ENCODE peak calls at places on chromosome 21, in five cellular contexts. T, B, F, D and A are unnamed samples.

GRCh38 chr21:21463456-21463855 is 465.2 kb downstream of the NCAM2 start:
- DNase-seq in T (no peak), B (no peak), F (no peak), D (no peak), A (no peak)

GRCh38 chr21:42505090-42505726 is 8.4 kb upstream of the SLC37A1 start:
- DNase-seq in T (no peak), B (no peak), F (no peak), D (no peak), A (no peak)

GRCh38 chr21:37128069-37128468 is 55.0 kb downstream of the TTC3 start:
- DNase-seq in T (no peak), B (no peak), F (no peak), D (no peak), A (no peak)

GRCh38 chr21:37904879-37905278 is 11.4 kb downstream of the KCNJ6 start:
- DNase-seq in T (no peak), B (no peak), F (no peak), D (no peak), A (no peak)

GRCh38 chr21:46111857-46112730 is 14.2 kb downstream of the COL6A2 start:
- DNase-seq in T (no peak), B (no peak), F (no peak), D (peak), A (peak)

GRCh38 chr21:17105972-17106371 is 406.9 kb upstream of the CXADR start:
- DNase-seq in T (no peak), B (no peak), F (no peak), D (no peak), A (no peak)

GRCh38 chr21:40466893-40467483 is 380.0 kb downstream of the DSCAM start:
- DNase-seq in T (no peak), B (no peak), F (no peak), D (no peak), A (peak)

GRCh38 chr21:45911806-45912325 is 69.7 kb upstream of the COL6A1 start:
- DNase-seq in T (no peak), B (no peak), F (no peak), D (no peak), A (no peak)

GRCh38 chr21:33388188-33388587 is 15.0 kb upstream of the IFNGR2 start:
- DNase-seq in T (no peak), B (no peak), F (no peak), D (no peak), A (no peak)

GRCh38 chr21:15221799-15222386 is 157.1 kb upstream of the NRIP1 start:
- DNase-seq in T (no peak), B (no peak), F (peak), D (no peak), A (peak)

GRCh38 chr21:42672699-42673458 is 19.5 kb downstream of the PDE9A start:
- DNase-seq in T (no peak), B (peak), F (no peak), D (no peak), A (no peak)

GRCh38 chr21:45378258-45378966 is 26.6 kb upstream of the COL18A1 start:
- DNase-seq in T (no peak), B (no peak), F (no peak), D (peak), A (peak)

GRCh38 chr21:38272215-38272614 is 15.4 kb downstream of the KCNJ15 start:
- DNase-seq in T (no peak), B (no peak), F (no peak), D (no peak), A (no peak)

GRCh38 chr21:16195476-16195875 is 465.7 kb downstream of the USP25 start:
- DNase-seq in T (no peak), B (no peak), F (no peak), D (no peak), A (no peak)

GRCh38 chr21:39189857-39190604 is 6.8 kb upstream of the PSMG1 start:
- DNase-seq in T (no peak), B (no peak), F (no peak), D (no peak), A (no peak)

GRCh38 chr21:32140212-32141008 is 138.4 kb downstream of the MIS18A start:
- DNase-seq in T (no peak), B (no peak), F (no peak), D (no peak), A (no peak)

GRCh38 chr21:39175154-39175553 is 8.1 kb downstream of the PSMG1 start:
- DNase-seq in T (no peak), B (no peak), F (no peak), D (no peak), A (no peak)

GRCh38 chr21:17081193-17081592 is 431.6 kb upstream of the CXADR start:
- DNase-seq in T (no peak), B (no peak), F (no peak), D (no peak), A (no peak)

GRCh38 chr21:43925609-43926008 is 60.6 kb downstream of the AGPAT3 start:
- DNase-seq in T (no peak), B (no peak), F (no peak), D (no peak), A (no peak)

GRCh38 chr21:21188513-21189188 is 190.4 kb downstream of the NCAM2 start:
- DNase-seq in T (no peak), B (no peak), F (no peak), D (no peak), A (no peak)

GRCh38 chr21:30257773-30258172 is 25.0 kb downstream of the KRTAP24-1 start:
- DNase-seq in T (no peak), B (no peak), F (peak), D (no peak), A (no peak)

GRCh38 chr21:25465263-25465662 is 142.0 kb downstream of the MRPL39 start:
- DNase-seq in T (no peak), B (no peak), F (no peak), D (no peak), A (no peak)

GRCh38 chr21:26169061-26169610 is 1.4 kb downstream of the APP start:
- DNase-seq in T (no peak), B (peak), F (peak), D (peak), A (peak)